ENCODE peak calls at places on chromosomes 6 and 20, in seven cellular contexts. V, N, S, Y, R, F and G are unnamed samples.

GRCh38 chr6:73653571-73654424 is at the start of gene SLC17A5:
- DNase-seq in R (peak), V (peak), N (peak), Y (peak), F (peak), S (peak), G (peak)

GRCh38 chr20:6381887-6382286 is 259.1 kb upstream of the FERMT1 start:
- DNase-seq in S (no peak), F (peak), Y (no peak), R (no peak), N (no peak), V (no peak), G (no peak)

GRCh38 chr20:21702553-21703467 is 2.7 kb upstream of the PAX1 start:
- DNase-seq in S (peak), R (no peak), V (no peak), N (peak), Y (peak), F (peak), G (no peak)

GRCh38 chr6:158634695-158635426 is 9.7 kb downstream of the DYNLT1 start:
- DNase-seq in N (no peak), F (no peak), V (no peak), S (no peak), Y (no peak), R (no peak), G (no peak)

GRCh38 chr6:148507774-148508173 is 165.1 kb downstream of the SASH1 start:
- DNase-seq in N (no peak), F (peak), R (no peak), Y (no peak), S (no peak), V (no peak), G (no peak)

GRCh38 chr20:35956616-35957015 is 2.3 kb upstream of the SCAND1 start:
- DNase-seq in V (no peak), N (no peak), F (no peak), S (no peak), Y (no peak), R (no peak), G (no peak)

GRCh38 chr6:167119680-167120556 is 3.0 kb upstream of the CCR6 start:
- DNase-seq in S (peak), N (no peak), Y (no peak), R (no peak), V (no peak), F (no peak), G (no peak)

GRCh38 chr6:9621276-9621675 is 793.6 kb downstream of the TFAP2A start:
- DNase-seq in F (no peak), V (no peak), Y (no peak), S (no peak), R (no peak), N (no peak), G (no peak)

GRCh38 chr6:37783831-37784584 is 35.5 kb upstream of the ZFAND3 start:
- DNase-seq in F (peak), V (no peak), Y (peak), R (peak), N (no peak), S (peak), G (no peak)

GRCh38 chr6:126944512-126944911 is 174.0 kb upstream of the RSPO3 start:
- DNase-seq in N (no peak), S (no peak), R (no peak), Y (no peak), V (no peak), F (no peak), G (no peak)

GRCh38 chr20:53642196-53643030 is 48.8 kb upstream of the ZNF217 start:
- DNase-seq in N (peak), S (peak), F (no peak), V (no peak), Y (no peak), R (peak), G (peak)